ENCODE peak calls at places on chromosome 16, in seven cellular contexts. C is NCI-H345; A is activated naive CD4-positive, alpha-beta T cell; L is right lobe of liver; H is left cardiac atrium; W is stimulated activated naive CD4-positive, alpha-beta T cell treated with Interleukin-2 at 50 U/mL for 16 hours; R is GM23248. Y is an unnamed sample.
A peak's percentile ranks its signal among the peaks of the same experiment; 100 is the strongest.

GRCh38 chr16:28923652-28924398 is 1.2 kb downstream of the RABEP2 start:
- DNase-seq in L (no peak), A (no peak), R (no peak), H (no peak), W (no peak), C (peak; percentile 72), Y (no peak)

GRCh38 chr16:65336169-65336568 is 214.3 kb upstream of the CDH11 start:
- DNase-seq in L (no peak), A (no peak), H (no peak), R (peak; percentile 80), W (no peak), C (no peak), Y (no peak)

GRCh38 chr16:89855301-89855945 is 18.0 kb upstream of the TCF25 start:
- DNase-seq in L (no peak), R (no peak), C (no peak), A (no peak), W (no peak), H (no peak), Y (no peak)

GRCh38 chr16:68069511-68070248 is 15.5 kb upstream of the NFATC3 start:
- DNase-seq in C (no peak), H (no peak), R (no peak), L (peak; percentile 64), W (peak; percentile 13), A (no peak), Y (no peak)

GRCh38 chr16:67933805-67934204 is 2.1 kb upstream of the CTRL start:
- DNase-seq in W (no peak), L (peak; percentile 37), H (no peak), A (no peak), R (no peak), C (no peak), Y (no peak)

GRCh38 chr16:763386-763785 is 2.9 kb downstream of the MSLN start:
- DNase-seq in C (no peak), W (no peak), A (no peak), L (no peak), H (no peak), R (no peak), Y (no peak)

GRCh38 chr16:676565-677297 is 1.3 kb downstream of the RHBDL1 start:
- DNase-seq in A (no peak), R (no peak), L (no peak), H (no peak), C (peak; percentile 93), W (no peak), Y (peak; percentile 45)

GRCh38 chr16:24139282-24139681 is 116.9 kb upstream of the CACNG3 start:
- DNase-seq in C (no peak), A (no peak), W (no peak), H (no peak), R (no peak), L (no peak), Y (peak; percentile 26)

GRCh38 chr16:54210437-54211081 is 76.0 kb downstream of the IRX3 start:
- DNase-seq in H (no peak), C (no peak), L (no peak), R (no peak), W (no peak), A (no peak), Y (no peak)

GRCh38 chr16:49158029-49158642 is 123.5 kb downstream of the CBLN1 start:
- DNase-seq in L (no peak), R (peak; percentile 29), A (no peak), C (no peak), W (no peak), H (no peak), Y (no peak)

GRCh38 chr16:50305441-50306061 is 39.2 kb downstream of the ADCY7 start:
- DNase-seq in L (no peak), R (no peak), H (no peak), A (no peak), W (no peak), C (no peak), Y (no peak)

GRCh38 chr16:21276090-21276489 is 2.0 kb downstream of the CRYM start:
- DNase-seq in C (no peak), A (no peak), W (no peak), R (no peak), L (no peak), H (no peak), Y (no peak)

GRCh38 chr16:57202095-57202886 is 16.2 kb downstream of the RSPRY1 start:
- DNase-seq in C (no peak), W (no peak), H (no peak), R (no peak), L (no peak), A (no peak), Y (no peak)

GRCh38 chr16:85564277-85565051 is 48.7 kb upstream of the GSE1 start:
- DNase-seq in W (peak; percentile 61), C (no peak), A (no peak), L (peak; percentile 79), H (no peak), R (no peak), Y (no peak)

GRCh38 chr16:88566158-88566557 is 4.0 kb upstream of the ZC3H18 start:
- DNase-seq in H (no peak), C (no peak), A (no peak), R (peak; percentile 90), W (peak; percentile 72), L (no peak), Y (no peak)

GRCh38 chr16:53837421-53837820 is 133.5 kb downstream of the FTO start:
- DNase-seq in W (no peak), H (no peak), L (no peak), A (no peak), R (no peak), C (no peak), Y (no peak)

GRCh38 chr16:592518-593306 is 2.8 kb downstream of the RAB40C start:
- DNase-seq in H (peak; percentile 61), C (peak; percentile 85), W (no peak), R (peak; percentile 20), A (no peak), L (peak; percentile 86), Y (no peak)

GRCh38 chr16:89924925-89925307 is 1.8 kb downstream of the TUBB3 start:
- DNase-seq in L (no peak), H (no peak), A (no peak), W (no peak), C (peak; percentile 38), R (peak; percentile 22), Y (no peak)

GRCh38 chr16:16143038-16143763 is 80.1 kb downstream of the ABCC6 start:
- DNase-seq in C (no peak), L (no peak), W (no peak), H (no peak), R (peak; percentile 21), A (no peak), Y (no peak)

GRCh38 chr16:24717411-24717810 is 12.0 kb upstream of the TNRC6A start:
- DNase-seq in H (no peak), C (no peak), A (no peak), L (no peak), W (no peak), R (peak; percentile 70), Y (no peak)

GRCh38 chr16:67391424-67392300 is 1.6 kb downstream of the TPPP3 start:
- DNase-seq in L (no peak), C (peak; percentile 32), H (peak; percentile 31), R (peak; percentile 49), A (no peak), W (no peak), Y (no peak)

GRCh38 chr16:81035975-81036750 is 521 bp downstream of the ATMIN start:
- DNase-seq in W (peak; percentile 48), L (peak; percentile 66), C (peak; percentile 17), A (peak; percentile 25), H (peak; percentile 47), R (peak; percentile 69), Y (peak; percentile 27)

GRCh38 chr16:366476-366875 is 3.9 kb downstream of the MRPL28 start:
- DNase-seq in W (no peak), C (no peak), A (no peak), R (no peak), H (no peak), L (no peak), Y (no peak)

GRCh38 chr16:12535535-12536411 is 267.9 kb downstream of the CPPED1 start:
- DNase-seq in A (no peak), C (no peak), L (no peak), R (no peak), H (no peak), W (peak; percentile 44), Y (no peak)

GRCh38 chr16:77169650-77170236 is 21.2 kb upstream of the MON1B start:
- DNase-seq in H (peak; percentile 36), C (peak; percentile 17), W (no peak), L (no peak), A (no peak), R (peak; percentile 41), Y (no peak)

GRCh38 chr16:56789360-56789759 is 59.4 kb downstream of the NUP93 start:
- DNase-seq in W (peak; percentile 4), A (no peak), C (no peak), H (peak; percentile 31), L (no peak), R (peak; percentile 60), Y (peak; percentile 19)

GRCh38 chr16:6946802-6947201 is 385.8 kb upstream of the RBFOX1 start:
- DNase-seq in A (no peak), R (no peak), C (no peak), W (no peak), H (no peak), L (no peak), Y (no peak)

GRCh38 chr16:56743840-56744239 is 13.9 kb downstream of the NUP93 start:
- DNase-seq in A (no peak), R (peak; percentile 89), L (no peak), W (no peak), C (no peak), H (peak; percentile 44), Y (no peak)

GRCh38 chr16:4303973-4304372 is 11.9 kb upstream of the GLIS2 start:
- DNase-seq in C (no peak), L (no peak), A (no peak), W (no peak), R (no peak), H (no peak), Y (no peak)

GRCh38 chr16:89094252-89094901 is 725 bp downstream of the ACSF3 start:
- DNase-seq in A (no peak), C (no peak), L (no peak), W (no peak), R (peak; percentile 61), H (no peak), Y (no peak)

GRCh38 chr16:47213761-47214440 is 70.2 kb upstream of the NETO2 start:
- DNase-seq in W (no peak), A (no peak), L (no peak), H (no peak), R (no peak), C (no peak), Y (no peak)

GRCh38 chr16:73143681-73144370 is 95.9 kb upstream of the ZFHX3 start:
- DNase-seq in H (no peak), R (peak; percentile 33), L (no peak), W (no peak), C (no peak), A (no peak), Y (no peak)

GRCh38 chr16:50425648-50426047 is 56.9 kb upstream of the BRD7 start:
- DNase-seq in C (no peak), W (no peak), L (no peak), R (no peak), H (no peak), A (no peak), Y (no peak)

GRCh38 chr16:85390511-85391174 is 222.5 kb upstream of the GSE1 start:
- DNase-seq in R (peak; percentile 97), H (peak; percentile 92), A (no peak), L (peak; percentile 88), C (peak; percentile 14), W (no peak), Y (no peak)

GRCh38 chr16:75494184-75494583 is 1.1 kb downstream of the CHST6 start:
- DNase-seq in R (no peak), L (no peak), C (no peak), H (no peak), A (no peak), W (no peak), Y (no peak)

GRCh38 chr16:27174798-27175197 is 28.5 kb upstream of the KDM8 start:
- DNase-seq in A (no peak), L (no peak), W (no peak), C (no peak), H (no peak), R (peak; percentile 77), Y (no peak)

GRCh38 chr16:20803192-20803560 is 3.1 kb downstream of the ERI2 start:
- DNase-seq in C (no peak), R (peak; percentile 70), H (no peak), A (no peak), L (no peak), W (no peak), Y (no peak)

GRCh38 chr16:66473654-66474519 is 46.8 kb downstream of the BEAN1 start:
- DNase-seq in H (no peak), A (no peak), R (peak; percentile 50), C (peak; percentile 29), L (no peak), W (no peak), Y (no peak)

Y was measured in T-helper 1 cell.